ENCODE peak calls at places on chromosomes 16 and 17, in four cellular contexts. One of them, this sample, is unnamed.

GRCh38 chr17:45702666-45703266 is 81.4 kb upstream of the CRHR1 start:
- DNase-seq in HCT116: no peak
- DNase-seq in K562: no peak
- DNase-seq in HepG2: no peak
- DNase-seq in this sample: no peak

GRCh38 chr16:10509534-10510025 is 70.8 kb downstream of the EMP2 start:
- DNase-seq in K562: peak
- DNase-seq in HepG2: peak
- DNase-seq in HCT116: peak
- DNase-seq in this sample: peak

GRCh38 chr17:4750606-4751005 is 10.9 kb upstream of the CXCL16 start:
- DNase-seq in HepG2: no peak
- DNase-seq in HCT116: no peak
- DNase-seq in K562: no peak
- DNase-seq in this sample: no peak

GRCh38 chr17:146983-147761 is 9.8 kb downstream of the SCGB1C2 start:
- DNase-seq in K562: no peak
- DNase-seq in HCT116: no peak
- DNase-seq in HepG2: no peak
- DNase-seq in this sample: no peak

GRCh38 chr17:22496450-22496849 is 804.1 kb downstream of the KCNJ18 start:
- DNase-seq in HCT116: no peak
- DNase-seq in HepG2: no peak
- DNase-seq in K562: no peak
- DNase-seq in this sample: no peak

GRCh38 chr17:80636356-80637285 is 92.0 kb downstream of the RPTOR start:
- DNase-seq in K562: no peak
- DNase-seq in HepG2: no peak
- DNase-seq in HCT116: no peak
- DNase-seq in this sample: no peak

GRCh38 chr17:32807577-32807976 is 69.3 kb downstream of the MYO1D start:
- DNase-seq in K562: no peak
- DNase-seq in HepG2: peak
- DNase-seq in HCT116: no peak
- DNase-seq in this sample: no peak

GRCh38 chr17:5694507-5694906 is 110.2 kb upstream of the NLRP1 start:
- DNase-seq in K562: peak
- DNase-seq in HepG2: no peak
- DNase-seq in HCT116: no peak
- DNase-seq in this sample: no peak

GRCh38 chr17:66900126-66901010 is 64.1 kb upstream of the CACNG4 start:
- DNase-seq in HCT116: peak
- DNase-seq in HepG2: peak
- DNase-seq in K562: peak
- DNase-seq in this sample: no peak

GRCh38 chr17:16100737-16101400 is 101.2 kb downstream of the TTC19 start:
- DNase-seq in K562: no peak
- DNase-seq in HepG2: no peak
- DNase-seq in HCT116: no peak
- DNase-seq in this sample: no peak

GRCh38 chr16:87681990-87682570 is 79.8 kb downstream of the JPH3 start:
- DNase-seq in K562: peak
- DNase-seq in HCT116: peak
- DNase-seq in HepG2: peak
- DNase-seq in this sample: no peak

GRCh38 chr17:40775945-40776344 is 3.9 kb upstream of the KRT26 start:
- DNase-seq in HCT116: no peak
- DNase-seq in K562: no peak
- DNase-seq in HepG2: no peak
- DNase-seq in this sample: no peak

GRCh38 chr16:87371261-87371866 is 12.2 kb downstream of the FBXO31 start:
- DNase-seq in HepG2: no peak
- DNase-seq in HCT116: no peak
- DNase-seq in K562: no peak
- DNase-seq in this sample: no peak

GRCh38 chr16:68149596-68149995 is 64.4 kb downstream of the NFATC3 start:
- DNase-seq in K562: no peak
- DNase-seq in HepG2: no peak
- DNase-seq in HCT116: no peak
- DNase-seq in this sample: no peak

GRCh38 chr16:57795431-57795878 is 6.8 kb downstream of the KIFC3 start:
- DNase-seq in HCT116: peak
- DNase-seq in HepG2: peak
- DNase-seq in K562: peak
- DNase-seq in this sample: peak

GRCh38 chr17:76561799-76562268 is 22.0 kb downstream of the PRCD start:
- DNase-seq in HCT116: no peak
- DNase-seq in K562: no peak
- DNase-seq in HepG2: no peak
- DNase-seq in this sample: no peak

GRCh38 chr17:4635823-4636375 is 5.6 kb downstream of the ALOX15 start:
- DNase-seq in K562: no peak
- DNase-seq in HepG2: no peak
- DNase-seq in HCT116: no peak
- DNase-seq in this sample: no peak

GRCh38 chr17:81557276-81558114 is 5.3 kb upstream of the FAAP100 start:
- DNase-seq in HepG2: no peak
- DNase-seq in K562: no peak
- DNase-seq in HCT116: no peak
- DNase-seq in this sample: no peak

GRCh38 chr17:29059281-29059680 is 16.3 kb downstream of the PIPOX start:
- DNase-seq in HepG2: peak
- DNase-seq in HCT116: no peak
- DNase-seq in K562: no peak
- DNase-seq in this sample: no peak

GRCh38 chr16:57505169-57505568 is 18.9 kb upstream of the DOK4 start:
- DNase-seq in K562: no peak
- DNase-seq in HepG2: no peak
- DNase-seq in HCT116: no peak
- DNase-seq in this sample: no peak

GRCh38 chr17:81302861-81303326 is 7.8 kb upstream of the SLC38A10 start:
- DNase-seq in HCT116: no peak
- DNase-seq in K562: no peak
- DNase-seq in HepG2: peak
- DNase-seq in this sample: no peak

GRCh38 chr16:10408824-10409381 is 23.0 kb downstream of the ATF7IP2 start:
- DNase-seq in HCT116: no peak
- DNase-seq in K562: peak
- DNase-seq in HepG2: peak
- DNase-seq in this sample: no peak

GRCh38 chr17:72565006-72565405 is 444.2 kb downstream of the SOX9 start:
- DNase-seq in HepG2: no peak
- DNase-seq in K562: no peak
- DNase-seq in HCT116: no peak
- DNase-seq in this sample: no peak

GRCh38 chr17:78121801-78122220 is 6.7 kb downstream of the TMC6 start:
- DNase-seq in K562: no peak
- DNase-seq in HepG2: no peak
- DNase-seq in HCT116: no peak
- DNase-seq in this sample: no peak

GRCh38 chr17:80501739-80502577 is 25.6 kb upstream of the NPTX1 start:
- DNase-seq in K562: no peak
- DNase-seq in HCT116: no peak
- DNase-seq in HepG2: no peak
- DNase-seq in this sample: no peak

GRCh38 chr16:2365895-2366294 is 25.4 kb upstream of the ABCA3 start:
- DNase-seq in HepG2: no peak
- DNase-seq in K562: no peak
- DNase-seq in HCT116: no peak
- DNase-seq in this sample: no peak

GRCh38 chr16:549544-550263 is 10.5 kb upstream of the PRR35 start:
- DNase-seq in HepG2: no peak
- DNase-seq in K562: no peak
- DNase-seq in HCT116: no peak
- DNase-seq in this sample: no peak

GRCh38 chr16:49834496-49835009 is 21.4 kb downstream of the ZNF423 start:
- DNase-seq in HCT116: no peak
- DNase-seq in K562: no peak
- DNase-seq in HepG2: no peak
- DNase-seq in this sample: no peak

GRCh38 chr17:44970136-44970737 is 2.1 kb upstream of the C1QL1 start:
- DNase-seq in HepG2: no peak
- DNase-seq in HCT116: no peak
- DNase-seq in K562: no peak
- DNase-seq in this sample: no peak

GRCh38 chr16:30902070-30902972 is 5.9 kb downstream of the CTF1 start:
- DNase-seq in HepG2: peak
- DNase-seq in K562: peak
- DNase-seq in HCT116: no peak
- DNase-seq in this sample: no peak

GRCh38 chr17:77433385-77434135 is 292.8 kb downstream of the SEC14L1 start:
- DNase-seq in HepG2: no peak
- DNase-seq in K562: no peak
- DNase-seq in HCT116: no peak
- DNase-seq in this sample: no peak

GRCh38 chr16:10749680-10750035 is 6.0 kb downstream of the NUBP1 start:
- DNase-seq in HCT116: no peak
- DNase-seq in HepG2: no peak
- DNase-seq in K562: no peak
- DNase-seq in this sample: no peak

GRCh38 chr17:42908872-42909700 is 8.5 kb downstream of the G6PC1 start:
- DNase-seq in K562: no peak
- DNase-seq in HCT116: no peak
- DNase-seq in HepG2: no peak
- DNase-seq in this sample: no peak
- TF ChIP-seq TCF7L2 in K562: no peak
- TF ChIP-seq TCF7L2 in HCT116: no peak
- TF ChIP-seq TCF7L2 in HepG2: no peak
- TF ChIP-seq TCF7L2 in this sample: no peak

DNA sequence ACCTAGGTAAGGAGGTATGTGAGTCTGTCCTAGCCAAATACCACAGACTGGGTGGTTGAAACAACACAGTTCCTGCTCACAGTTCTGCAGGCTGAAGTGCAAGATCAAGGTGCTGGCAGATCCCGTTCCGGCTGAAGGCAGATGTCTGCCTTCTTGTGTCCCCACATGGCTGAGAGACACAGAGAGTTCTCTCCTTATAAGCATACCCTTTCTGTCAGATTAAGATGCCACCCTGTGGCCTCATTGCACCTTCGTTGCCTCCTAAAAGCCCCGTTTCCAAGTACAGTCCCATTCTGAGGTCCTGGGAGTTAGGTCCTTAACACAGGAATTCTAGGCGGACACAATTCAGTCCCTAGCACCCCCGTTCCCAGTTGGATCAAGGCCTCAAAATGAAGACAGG is 9.1 kb upstream of the TMEM11 start:
- DNase-seq in HepG2: no peak
- DNase-seq in HCT116: no peak
- DNase-seq in K562: no peak
- DNase-seq in this sample: no peak
- TF ChIP-seq TCF7L2 in HepG2: no peak
- TF ChIP-seq TCF7L2 in HCT116: no peak
- TF ChIP-seq TCF7L2 in K562: no peak
- TF ChIP-seq TCF7L2 in this sample: no peak

GRCh38 chr17:9645858-9646555 is 690 bp downstream of the USP43 start:
- DNase-seq in HCT116: peak
- DNase-seq in HepG2: peak
- DNase-seq in K562: peak
- DNase-seq in this sample: no peak

GRCh38 chr17:9647014-9647413 is 1.7 kb downstream of the USP43 start:
- DNase-seq in K562: no peak
- DNase-seq in HepG2: no peak
- DNase-seq in HCT116: no peak
- DNase-seq in this sample: no peak

GRCh38 chr17:9646556-9646905 is 1.2 kb downstream of the USP43 start:
- DNase-seq in HCT116: no peak
- DNase-seq in K562: no peak
- DNase-seq in HepG2: no peak
- DNase-seq in this sample: no peak

GRCh38 chr17:9644910-9645751 is at the start of gene USP43:
- DNase-seq in HepG2: peak
- DNase-seq in HCT116: peak
- DNase-seq in K562: peak
- DNase-seq in this sample: no peak

DNA sequence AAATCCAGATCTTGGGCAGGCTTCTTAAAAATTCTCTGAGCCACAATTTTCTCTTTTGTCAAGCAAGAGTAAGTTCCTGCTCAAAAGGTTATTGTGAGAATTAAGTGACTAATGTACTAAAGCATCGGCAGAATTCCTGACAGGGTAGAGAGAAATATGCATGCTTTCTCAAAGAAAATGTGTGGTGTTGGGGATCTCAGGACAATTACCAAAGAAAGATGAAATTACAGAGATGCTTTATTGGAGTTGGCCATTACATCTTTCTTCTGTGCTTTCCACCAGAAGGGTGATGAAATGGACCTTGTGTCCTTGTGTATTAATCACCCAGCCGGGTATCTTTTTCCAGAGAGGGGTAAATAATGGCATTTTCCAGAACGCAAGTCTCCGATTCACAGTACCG is 1.7 kb upstream of the USP43 start:
- DNase-seq in HepG2: no peak
- DNase-seq in K562: no peak
- DNase-seq in HCT116: no peak
- DNase-seq in this sample: no peak
- TF ChIP-seq TCF7L2 in HepG2: no peak
- TF ChIP-seq TCF7L2 in K562: no peak
- TF ChIP-seq TCF7L2 in HCT116: no peak
- TF ChIP-seq TCF7L2 in this sample: no peak

GRCh38 chr16:84911490-84912216 is 91.9 kb downstream of the CRISPLD2 start:
- DNase-seq in HepG2: no peak
- DNase-seq in HCT116: no peak
- DNase-seq in K562: no peak
- DNase-seq in this sample: no peak

GRCh38 chr16:84907575-84907974 is 87.8 kb downstream of the CRISPLD2 start:
- DNase-seq in HepG2: no peak
- DNase-seq in HCT116: no peak
- DNase-seq in K562: no peak
- DNase-seq in this sample: no peak

GRCh38 chr16:84907046-84907445 is 87.3 kb downstream of the CRISPLD2 start:
- DNase-seq in HepG2: no peak
- DNase-seq in K562: no peak
- DNase-seq in HCT116: no peak
- DNase-seq in this sample: no peak

GRCh38 chr16:84909686-84910085 is 89.9 kb downstream of the CRISPLD2 start:
- DNase-seq in K562: no peak
- DNase-seq in HCT116: no peak
- DNase-seq in HepG2: no peak
- DNase-seq in this sample: no peak

GRCh38 chr16:84905965-84906460 is 86.2 kb downstream of the CRISPLD2 start:
- DNase-seq in HepG2: no peak
- DNase-seq in K562: no peak
- DNase-seq in HCT116: no peak
- DNase-seq in this sample: no peak
- TF ChIP-seq TCF7L2 in HepG2: no peak
- TF ChIP-seq TCF7L2 in K562: no peak
- TF ChIP-seq TCF7L2 in HCT116: no peak
- TF ChIP-seq TCF7L2 in this sample: no peak

This sample was measured in Panc1.